ENCODE peak calls at places on chromosomes 6 and 20, in four cellular contexts. One of them, this sample, is unnamed.

GRCh38 chr6:72616406-72617015 is 5.4 kb upstream of the KCNQ5 start:
- DNase-seq in SK-N-SH: peak; percentile 34
- DNase-seq in HepG2: peak; percentile 6
- DNase-seq in H1: no peak
- DNase-seq in this sample: no peak

GRCh38 chr6:90604546-90604945 is 17.7 kb upstream of the MAP3K7 start:
- DNase-seq in SK-N-SH: no peak
- DNase-seq in HepG2: no peak
- DNase-seq in H1: no peak
- DNase-seq in this sample: no peak

GRCh38 chr20:46767127-46767761 is 57.8 kb downstream of the SLC2A10 start:
- DNase-seq in SK-N-SH: peak; percentile 43
- DNase-seq in HepG2: peak; percentile 63
- DNase-seq in H1: peak; percentile 72
- DNase-seq in this sample: no peak

GRCh38 chr20:19110866-19111460 is 101.5 kb upstream of the SLC24A3 start:
- DNase-seq in SK-N-SH: no peak
- DNase-seq in HepG2: no peak
- DNase-seq in H1: no peak
- DNase-seq in this sample: no peak

GRCh38 chr20:45419188-45420091 is 3.5 kb downstream of the PIGT start:
- DNase-seq in SK-N-SH: no peak
- DNase-seq in HepG2: peak; percentile 35
- DNase-seq in H1: peak; percentile 20
- DNase-seq in this sample: peak; percentile 80

GRCh38 chr6:107666084-107666981 is 157.8 kb downstream of the SCML4 start:
- DNase-seq in SK-N-SH: no peak
- DNase-seq in HepG2: peak; percentile 94
- DNase-seq in H1: no peak
- DNase-seq in this sample: no peak

GRCh38 chr6:134706806-134707205 is 243.1 kb downstream of the ALDH8A1 start:
- DNase-seq in SK-N-SH: no peak
- DNase-seq in HepG2: no peak
- DNase-seq in H1: no peak
- DNase-seq in this sample: no peak

GRCh38 chr6:13013681-13014550 is 297.3 kb downstream of the PHACTR1 start:
- DNase-seq in SK-N-SH: peak; percentile 76
- DNase-seq in HepG2: no peak
- DNase-seq in H1: peak; percentile 72
- DNase-seq in this sample: no peak

GRCh38 chr6:46949662-46950280 is 28.0 kb upstream of the ADGRF5 start:
- DNase-seq in SK-N-SH: no peak
- DNase-seq in HepG2: no peak
- DNase-seq in H1: no peak
- DNase-seq in this sample: no peak

GRCh38 chr6:104644848-104645247 is 214.9 kb downstream of the HACE1 start:
- DNase-seq in SK-N-SH: no peak
- DNase-seq in HepG2: no peak
- DNase-seq in H1: no peak
- DNase-seq in this sample: no peak

GRCh38 chr6:111770263-111771083 is 102.8 kb downstream of the FYN start:
- DNase-seq in SK-N-SH: no peak
- DNase-seq in HepG2: no peak
- DNase-seq in H1: no peak
- DNase-seq in this sample: no peak

GRCh38 chr6:13248549-13248948 is 79.8 kb downstream of the TBC1D7 start:
- DNase-seq in SK-N-SH: no peak
- DNase-seq in HepG2: no peak
- DNase-seq in H1: no peak
- DNase-seq in this sample: no peak

GRCh38 chr6:158409451-158409850 is 97.2 kb downstream of the TULP4 start:
- DNase-seq in SK-N-SH: peak; percentile 52
- DNase-seq in HepG2: no peak
- DNase-seq in H1: no peak
- DNase-seq in this sample: no peak

GRCh38 chr20:50520222-50520877 is 10.2 kb downstream of the PTPN1 start:
- DNase-seq in SK-N-SH: no peak
- DNase-seq in HepG2: no peak
- DNase-seq in H1: no peak
- DNase-seq in this sample: no peak

GRCh38 chr20:10798811-10799210 is 125.0 kb upstream of the JAG1 start:
- DNase-seq in SK-N-SH: no peak
- DNase-seq in HepG2: no peak
- DNase-seq in H1: no peak
- DNase-seq in this sample: no peak

GRCh38 chr6:107401573-107401972 is 57.8 kb downstream of the PDSS2 start:
- DNase-seq in SK-N-SH: no peak
- DNase-seq in HepG2: no peak
- DNase-seq in H1: no peak
- DNase-seq in this sample: no peak

GRCh38 chr6:45959534-45960195 is 56.0 kb downstream of the CLIC5 start:
- DNase-seq in SK-N-SH: no peak
- DNase-seq in HepG2: no peak
- DNase-seq in H1: no peak
- DNase-seq in this sample: no peak

GRCh38 chr20:9949563-9949962 is 85.2 kb upstream of the ANKEF1 start:
- DNase-seq in SK-N-SH: no peak
- DNase-seq in HepG2: no peak
- DNase-seq in H1: no peak
- DNase-seq in this sample: no peak

GRCh38 chr20:53609501-53610445 is 16.1 kb upstream of the ZNF217 start:
- DNase-seq in SK-N-SH: no peak
- DNase-seq in HepG2: no peak
- DNase-seq in H1: peak; percentile 56
- DNase-seq in this sample: no peak

GRCh38 chr6:167295495-167296292 is 4.6 kb downstream of the UNC93A start:
- DNase-seq in SK-N-SH: no peak
- DNase-seq in HepG2: no peak
- DNase-seq in H1: no peak
- DNase-seq in this sample: no peak

GRCh38 chr20:63135411-63135810 is 80.5 kb downstream of the YTHDF1 start:
- DNase-seq in SK-N-SH: no peak
- DNase-seq in HepG2: no peak
- DNase-seq in H1: no peak
- DNase-seq in this sample: no peak

GRCh38 chr20:58243653-58244410 is 15.4 kb upstream of the ANKRD60 start:
- DNase-seq in SK-N-SH: no peak
- DNase-seq in HepG2: no peak
- DNase-seq in H1: no peak
- DNase-seq in this sample: no peak

GRCh38 chr6:110325197-110325596 is 33.0 kb downstream of the METTL24 start:
- DNase-seq in SK-N-SH: no peak
- DNase-seq in HepG2: peak; percentile 46
- DNase-seq in H1: no peak
- DNase-seq in this sample: no peak

GRCh38 chr6:101921829-101922450 is 528.4 kb downstream of the GRIK2 start:
- DNase-seq in SK-N-SH: no peak
- DNase-seq in HepG2: no peak
- DNase-seq in H1: no peak
- DNase-seq in this sample: no peak

GRCh38 chr6:52403627-52404026 is 16.5 kb upstream of the EFHC1 start:
- DNase-seq in SK-N-SH: peak; percentile 55
- DNase-seq in HepG2: no peak
- DNase-seq in H1: no peak
- DNase-seq in this sample: no peak

GRCh38 chr20:32634041-32634805 is 39.5 kb downstream of the C20orf203 start:
- DNase-seq in SK-N-SH: no peak
- DNase-seq in HepG2: no peak
- DNase-seq in H1: no peak
- DNase-seq in this sample: no peak

GRCh38 chr6:155158044-155158843 is 105.6 kb upstream of the CLDN20 start:
- DNase-seq in SK-N-SH: no peak
- DNase-seq in HepG2: no peak
- DNase-seq in H1: no peak
- DNase-seq in this sample: no peak

GRCh38 chr20:57959018-57959417 is 249.2 kb upstream of the PMEPA1 start:
- DNase-seq in SK-N-SH: no peak
- DNase-seq in HepG2: no peak
- DNase-seq in H1: no peak
- DNase-seq in this sample: no peak

GRCh38 chr6:106608080-106608668 is 21.1 kb downstream of the RTN4IP1 start:
- DNase-seq in SK-N-SH: peak; percentile 51
- DNase-seq in HepG2: peak; percentile 79
- DNase-seq in H1: no peak
- DNase-seq in this sample: peak; percentile 40

GRCh38 chr6:105500693-105501092 is 97.8 kb upstream of the PREP start:
- DNase-seq in SK-N-SH: no peak
- DNase-seq in HepG2: no peak
- DNase-seq in H1: no peak
- DNase-seq in this sample: no peak

GRCh38 chr6:147603392-147604081 is 95.0 kb downstream of the SAMD5 start:
- DNase-seq in SK-N-SH: no peak
- DNase-seq in HepG2: no peak
- DNase-seq in H1: no peak
- DNase-seq in this sample: no peak

GRCh38 chr20:32457476-32457986 is 99.4 kb downstream of the ASXL1 start:
- DNase-seq in SK-N-SH: peak; percentile 99
- DNase-seq in HepG2: no peak
- DNase-seq in H1: peak; percentile 90
- DNase-seq in this sample: no peak

GRCh38 chr20:62875419-62876355 is 14.1 kb upstream of the TCFL5 start:
- DNase-seq in SK-N-SH: peak; percentile 93
- DNase-seq in HepG2: peak; percentile 92
- DNase-seq in H1: no peak
- DNase-seq in this sample: no peak

GRCh38 chr6:35258336-35258735 is 1.2 kb upstream of the ZNF76 start:
- DNase-seq in SK-N-SH: no peak
- DNase-seq in HepG2: no peak
- DNase-seq in H1: no peak
- DNase-seq in this sample: no peak

GRCh38 chr6:35260642-35261570 is 1.4 kb downstream of the ZNF76 start:
- DNase-seq in SK-N-SH: no peak
- DNase-seq in HepG2: no peak
- DNase-seq in H1: no peak
- DNase-seq in this sample: no peak

GRCh38 chr6:35258858-35259193 is 709 bp upstream of the ZNF76 start:
- DNase-seq in SK-N-SH: peak; percentile 73
- DNase-seq in HepG2: peak; percentile 52
- DNase-seq in H1: no peak
- DNase-seq in this sample: no peak

GRCh38 chr6:35259194-35259945 is at the start of gene ZNF76:
- DNase-seq in SK-N-SH: peak; percentile 99
- DNase-seq in HepG2: peak; percentile 96
- DNase-seq in H1: peak; percentile 100
- DNase-seq in this sample: peak; percentile 63

GRCh38 chr6:35259946-35260626 is 551 bp downstream of the ZNF76 start:
- DNase-seq in SK-N-SH: peak; percentile 91
- DNase-seq in HepG2: peak; percentile 79
- DNase-seq in H1: peak; percentile 91
- DNase-seq in this sample: peak; percentile 55
- TF ChIP-seq TCF12 in SK-N-SH: no peak
- TF ChIP-seq TCF12 in HepG2: no peak
- TF ChIP-seq TCF12 in H1: no peak
- TF ChIP-seq TCF12 in this sample: no peak

GRCh38 chr6:149231786-149232185 is 85.7 kb upstream of the TAB2 start:
- DNase-seq in SK-N-SH: no peak
- DNase-seq in HepG2: no peak
- DNase-seq in H1: no peak
- DNase-seq in this sample: no peak

GRCh38 chr6:149236584-149236983 is 80.9 kb upstream of the TAB2 start:
- DNase-seq in SK-N-SH: peak; percentile 68
- DNase-seq in HepG2: no peak
- DNase-seq in H1: no peak
- DNase-seq in this sample: no peak

GRCh38 chr6:149233056-149233715 is 84.3 kb upstream of the TAB2 start:
- DNase-seq in SK-N-SH: no peak
- DNase-seq in HepG2: peak; percentile 63
- DNase-seq in H1: no peak
- DNase-seq in this sample: no peak

GRCh38 chr6:149235130-149235561 is 82.4 kb upstream of the TAB2 start:
- DNase-seq in SK-N-SH: no peak
- DNase-seq in HepG2: peak; percentile 54
- DNase-seq in H1: no peak
- DNase-seq in this sample: peak; percentile 69

GRCh38 chr6:149234051-149234962 is 83.2 kb upstream of the TAB2 start:
- DNase-seq in SK-N-SH: no peak
- DNase-seq in HepG2: no peak
- DNase-seq in H1: no peak
- DNase-seq in this sample: no peak
- TF ChIP-seq TCF12 in SK-N-SH: peak; percentile 93
- TF ChIP-seq TCF12 in HepG2: no peak
- TF ChIP-seq TCF12 in H1: no peak
- TF ChIP-seq TCF12 in this sample: no peak

GRCh38 chr6:96016781-96017180 is 1.0 kb downstream of the FUT9 start:
- DNase-seq in SK-N-SH: no peak
- DNase-seq in HepG2: no peak
- DNase-seq in H1: no peak
- DNase-seq in this sample: no peak

GRCh38 chr6:96015791-96016776 is at the start of gene FUT9:
- DNase-seq in SK-N-SH: peak; percentile 85
- DNase-seq in HepG2: no peak
- DNase-seq in H1: peak; percentile 81
- DNase-seq in this sample: no peak

GRCh38 chr6:96013531-96013930 is 2.2 kb upstream of the FUT9 start:
- DNase-seq in SK-N-SH: no peak
- DNase-seq in HepG2: no peak
- DNase-seq in H1: no peak
- DNase-seq in this sample: no peak

GRCh38 chr6:96014846-96015245 is 928 bp upstream of the FUT9 start:
- DNase-seq in SK-N-SH: peak; percentile 9
- DNase-seq in HepG2: no peak
- DNase-seq in H1: no peak
- DNase-seq in this sample: no peak

GRCh38 chr6:96015321-96015790 is 418 bp upstream of the FUT9 start:
- DNase-seq in SK-N-SH: no peak
- DNase-seq in HepG2: no peak
- DNase-seq in H1: peak; percentile 74
- DNase-seq in this sample: no peak
- TF ChIP-seq TCF12 in SK-N-SH: no peak
- TF ChIP-seq TCF12 in HepG2: no peak
- TF ChIP-seq TCF12 in H1: no peak
- TF ChIP-seq TCF12 in this sample: no peak

DNA sequence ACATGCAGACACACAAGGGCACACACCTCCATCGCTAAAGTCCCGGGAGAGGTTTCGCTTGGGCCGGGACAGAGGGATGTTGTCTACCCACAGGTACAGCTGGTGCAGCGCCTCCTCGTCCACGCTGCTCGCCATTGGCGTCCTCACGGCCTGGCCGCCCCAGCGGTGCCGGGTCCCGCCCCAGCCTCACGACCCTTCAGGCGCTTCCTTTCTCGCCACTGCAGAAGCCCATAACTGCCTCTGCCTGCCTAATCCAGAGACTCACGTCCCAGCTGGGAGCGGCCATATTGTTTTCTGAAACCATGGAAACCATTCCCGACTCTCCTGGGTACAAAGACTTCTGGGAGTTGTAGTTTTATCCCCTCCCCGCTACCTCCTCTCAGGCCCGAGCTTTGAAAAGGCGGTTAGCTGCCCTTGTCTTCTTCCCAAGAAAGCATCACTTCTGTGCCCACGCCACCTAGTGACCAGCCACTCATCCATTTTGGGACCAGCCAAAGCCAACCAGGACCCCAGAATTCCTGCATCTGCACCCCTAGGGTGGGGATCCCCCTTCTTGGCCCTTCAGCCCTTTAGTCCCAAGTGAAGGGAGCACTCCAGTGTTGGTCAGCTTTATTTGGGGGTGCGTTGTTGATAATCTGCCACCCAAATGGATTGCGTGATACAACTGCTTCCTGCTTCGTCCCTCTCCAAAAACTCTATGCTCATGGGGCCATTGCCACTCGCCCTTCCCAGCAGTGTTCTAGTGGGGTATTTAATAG is at the start of gene SPEF1:
- DNase-seq in SK-N-SH: peak; percentile 95
- DNase-seq in HepG2: peak; percentile 98
- DNase-seq in H1: peak; percentile 81
- DNase-seq in this sample: peak; percentile 33
- TF ChIP-seq TCF12 in SK-N-SH: no peak
- TF ChIP-seq TCF12 in HepG2: no peak
- TF ChIP-seq TCF12 in H1: no peak
- TF ChIP-seq TCF12 in this sample: no peak